ENCODE peak calls at places on chromosomes 11 and 22, in six cellular contexts. N is body of pancreas, M is IMR-90, V is ascending aorta, E is brain microvascular endothelial cell, P is tibial artery. K is an unnamed sample.

GRCh38 chr11:127106142-127106541 is 105.6 kb upstream of the KIRREL3 start:
- DNase-seq in P (no peak), M (peak; percentile 12), V (no peak), E (no peak), N (peak; percentile 28), K (no peak)

GRCh38 chr11:61880050-61880449 is 11.3 kb downstream of the FADS3 start:
- DNase-seq in E (no peak), N (no peak), V (no peak), P (no peak), M (no peak), K (no peak)

GRCh38 chr11:133530501-133530835 is 1.8 kb downstream of the OPCML start:
- DNase-seq in E (no peak), P (no peak), V (no peak), M (no peak), N (no peak), K (no peak)

GRCh38 chr11:66280428-66280827 is 2.5 kb downstream of the CNIH2 start:
- DNase-seq in V (no peak), N (no peak), P (no peak), M (no peak), E (no peak), K (no peak)

GRCh38 chr11:115498354-115498753 is 5.9 kb downstream of the CADM1 start:
- DNase-seq in N (no peak), V (no peak), E (no peak), M (no peak), P (no peak), K (no peak)

GRCh38 chr11:115084191-115084590 is 405.9 kb downstream of the NXPE2 start:
- DNase-seq in P (no peak), N (no peak), M (no peak), E (no peak), V (no peak), K (no peak)

GRCh38 chr22:19466126-19466716 is 12.8 kb downstream of the UFD1 start:
- DNase-seq in E (no peak), V (no peak), N (no peak), M (no peak), P (no peak), K (no peak)

GRCh38 chr11:699753-700152 is 4.1 kb downstream of the TMEM80 start:
- DNase-seq in P (no peak), N (no peak), V (no peak), E (no peak), M (no peak), K (no peak)

GRCh38 chr11:2248242-2248641 is 22.1 kb downstream of the ASCL2 start:
- DNase-seq in V (no peak), E (no peak), P (no peak), N (no peak), M (no peak), K (no peak)

GRCh38 chr11:2517386-2518064 is 72.7 kb downstream of the KCNQ1 start:
- DNase-seq in E (no peak), M (no peak), V (no peak), P (peak; percentile 55), N (peak; percentile 8), K (peak; percentile 67)

GRCh38 chr22:42856179-42856864 is 751 bp downstream of the ARFGAP3 start:
- DNase-seq in M (peak; percentile 22), V (peak; percentile 44), E (no peak), N (peak; percentile 72), P (peak; percentile 87), K (peak; percentile 87)

GRCh38 chr11:96204721-96205459 is 138.1 kb downstream of the MAML2 start:
- DNase-seq in V (no peak), M (no peak), N (no peak), E (no peak), P (no peak), K (no peak)

GRCh38 chr11:94813436-94813720 is 45.2 kb downstream of the AMOTL1 start:
- DNase-seq in V (no peak), N (no peak), E (no peak), P (no peak), M (no peak), K (no peak)

GRCh38 chr22:44102856-44103255 is 77.9 kb upstream of the PARVG start:
- DNase-seq in V (no peak), M (no peak), E (no peak), N (no peak), P (no peak), K (no peak)

GRCh38 chr22:50674127-50674493 is 1.5 kb downstream of the SHANK3 start:
- DNase-seq in E (no peak), N (no peak), V (no peak), P (no peak), M (no peak), K (no peak)

GRCh38 chr11:68266121-68266891 is 5.5 kb downstream of the C11orf24 start:
- DNase-seq in M (no peak), V (no peak), N (no peak), E (no peak), P (no peak), K (no peak)

GRCh38 chr22:46958191-46958590 is 195.7 kb downstream of the TBC1D22A start:
- DNase-seq in P (no peak), E (no peak), M (no peak), V (no peak), N (no peak), K (no peak)

GRCh38 chr22:39916496-39916895 is 15.6 kb downstream of the GRAP2 start:
- DNase-seq in P (no peak), E (no peak), N (no peak), M (no peak), V (no peak), K (no peak)

GRCh38 chr11:5380740-5381342 is 2.8 kb upstream of the OR51M1 start:
- DNase-seq in E (peak; percentile 63), V (no peak), P (peak; percentile 67), N (peak; percentile 44), M (peak; percentile 77), K (no peak)

GRCh38 chr11:60280412-60280811 is at the start of gene MS4A4A:
- DNase-seq in M (no peak), P (no peak), V (no peak), E (no peak), N (no peak), K (no peak)

GRCh38 chr11:76767659-76768058 is 15.5 kb upstream of the TSKU start:
- DNase-seq in E (no peak), P (no peak), V (no peak), M (no peak), N (no peak), K (no peak)
- H3K27ac ChIP-seq in E (no peak overlapping the region), P (peak overlapping the region; percentile 72), V (no peak overlapping the region), M (no peak overlapping the region), N (no peak overlapping the region), K (peak overlapping the region; percentile 86)

GRCh38 chr11:46246514-46246913 is 30.9 kb upstream of the CREB3L1 start:
- DNase-seq in N (no peak), M (peak; percentile 47), P (no peak), E (no peak), V (no peak), K (no peak)
- TF ChIP-seq CTCF in N (no peak), M (no peak), P (no peak), E (no peak), V (no peak), K (no peak)

GRCh38 chr22:27745809-27746208 is 55.7 kb downstream of the MN1 start:
- DNase-seq in M (no peak), V (no peak), N (no peak), E (no peak), P (no peak), K (no peak)
- H3K4me3 ChIP-seq in M (no peak overlapping the region), V (no peak overlapping the region), N (no peak overlapping the region), E (no peak overlapping the region), P (no peak overlapping the region), K (no peak overlapping the region)

GRCh38 chr22:45502215-45503070 is at the start of gene FBLN1:
- DNase-seq in N (no peak), E (no peak), M (no peak), V (no peak), P (peak; percentile 75), K (no peak)

GRCh38 chr22:45504703-45505341 is 2.1 kb downstream of the FBLN1 start:
- DNase-seq in V (no peak), P (peak; percentile 75), N (no peak), M (peak; percentile 37), E (no peak), K (no peak)

GRCh38 chr22:45505991-45506743 is 3.5 kb downstream of the FBLN1 start:
- DNase-seq in N (no peak), P (peak; percentile 44), E (no peak), V (no peak), M (no peak), K (no peak)

GRCh38 chr22:45503816-45504702 is 1.4 kb downstream of the FBLN1 start:
- DNase-seq in V (no peak), M (peak; percentile 72), P (peak; percentile 64), E (peak; percentile 50), N (no peak), K (no peak)

GRCh38 chr22:45503071-45503815 is 560 bp downstream of the FBLN1 start:
- DNase-seq in V (no peak), N (no peak), P (peak; percentile 64), M (no peak), E (no peak), K (no peak)
- H3K27ac ChIP-seq in V (peak overlapping the region; percentile 66), N (no peak overlapping the region), P (peak overlapping the region; percentile 78), M (peak overlapping the region; percentile 90), E (peak overlapping the region; percentile 23), K (peak overlapping the region; percentile 81)

GRCh38 chr11:91243630-91244029 is 981.0 kb upstream of the FAT3 start:
- DNase-seq in V (no peak), N (no peak), E (no peak), P (no peak), M (no peak), K (no peak)

GRCh38 chr11:91243065-91243464 is 981.6 kb upstream of the FAT3 start:
- DNase-seq in N (no peak), E (no peak), M (peak; percentile 27), V (no peak), P (no peak), K (no peak)

GRCh38 chr11:91244921-91245320 is 979.7 kb upstream of the FAT3 start:
- DNase-seq in P (no peak), E (no peak), V (no peak), M (no peak), N (no peak), K (no peak)

GRCh38 chr11:91248199-91248807 is 976.3 kb upstream of the FAT3 start:
- DNase-seq in V (no peak), N (peak; percentile 15), M (peak; percentile 53), P (no peak), E (peak; percentile 59), K (no peak)
- TF ChIP-seq CTCF in V (no peak), N (peak; percentile 43), M (peak; percentile 65), P (peak; percentile 62), E (peak; percentile 65), K (peak; percentile 25)

GRCh38 chr22:28936200-28936599 is 52.8 kb downstream of the ZNRF3 start:
- DNase-seq in N (no peak), M (no peak), P (no peak), V (no peak), E (no peak), K (no peak)
- H3K4me3 ChIP-seq in N (no peak overlapping the region), M (no peak overlapping the region), P (no peak overlapping the region), V (no peak overlapping the region), E (no peak overlapping the region), K (no peak overlapping the region)

GRCh38 chr22:23219317-23219716 is 39.0 kb downstream of the BCR start:
- DNase-seq in M (no peak), P (no peak), V (no peak), N (no peak), E (no peak), K (no peak)
- H3K27ac ChIP-seq in M (peak overlapping the region; percentile 66), P (no peak overlapping the region), V (peak overlapping the region; percentile 58), N (peak overlapping the region; percentile 35), E (peak overlapping the region; percentile 9), K (peak overlapping the region; percentile 78)

GRCh38 chr11:40129276-40129675 is 1330.2 kb downstream of the LRRC4C start:
- DNase-seq in N (no peak), P (no peak), V (no peak), M (no peak), E (no peak), K (no peak)
- TF ChIP-seq CTCF in N (peak; percentile 28), P (no peak), V (no peak), M (peak; percentile 13), E (no peak), K (no peak)

GRCh38 chr11:9568161-9568853 is 5.2 kb upstream of the WEE1 start:
- DNase-seq in E (no peak), M (peak; percentile 28), V (no peak), P (no peak), N (no peak), K (no peak)
- H3K4me3 ChIP-seq in E (no peak overlapping the region), M (no peak overlapping the region), V (no peak overlapping the region), P (peak overlapping the region; percentile 9), N (no peak overlapping the region), K (no peak overlapping the region)